ENCODE peak calls at places on chromosomes 1 and 21, in eight cellular contexts. Z is heart right ventricle; T is stimulated activated CD8-positive, alpha-beta memory T cell treated with anti-CD3 and anti-CD28 coated beads, Interleukin-12 subunit alpha, Interleukin-12 subunit beta, amount 100 ng/mL, for 4 hours; A is Ammon's horn; K is NCI-H1092 treated with DMSO at 0.1 percent for 48 hours; R is fibroblast of pulmonary artery; V is sciatic nerve; O is Right ventricle myocardium superior. I is an unnamed sample.

GRCh38 chr1:40475268-40475667 is 1.8 kb upstream of the ZFP69 start:
- DNase-seq in Z (no peak), T (no peak), A (no peak), K (no peak), R (no peak), V (no peak), O (no peak), I (no peak)

GRCh38 chr1:170664283-170664827 is 424 bp downstream of the PRRX1 start:
- DNase-seq in Z (peak; percentile 29), T (no peak), A (no peak), K (peak; percentile 23), R (no peak), V (no peak), O (peak; percentile 61), I (peak; percentile 34)

GRCh38 chr1:6775644-6776043 is 9.6 kb upstream of the CAMTA1 start:
- DNase-seq in Z (no peak), T (no peak), A (no peak), K (no peak), R (no peak), V (no peak), O (no peak), I (no peak)

GRCh38 chr21:35646606-35647005 is 413.7 kb downstream of the SETD4 start:
- DNase-seq in Z (no peak), T (no peak), A (no peak), K (no peak), R (no peak), V (no peak), O (no peak), I (no peak)

GRCh38 chr1:20483833-20484525 is 2.0 kb downstream of the CAMK2N1 start:
- DNase-seq in Z (no peak), T (no peak), A (peak; percentile 64), K (peak; percentile 50), R (peak; percentile 35), V (no peak), O (no peak), I (no peak)

GRCh38 chr1:79006564-79006963 is at the start of gene ADGRL4:
- DNase-seq in Z (peak; percentile 78), T (no peak), A (no peak), K (no peak), R (peak; percentile 80), V (no peak), O (peak; percentile 66), I (peak; percentile 50)

GRCh38 chr21:40976198-40977114 is 129.5 kb upstream of the DSCAM start:
- DNase-seq in Z (no peak), T (no peak), A (no peak), K (no peak), R (no peak), V (no peak), O (no peak), I (no peak)

GRCh38 chr1:159906960-159907359 is 7.0 kb upstream of the CFAP45 start:
- DNase-seq in Z (no peak), T (no peak), A (no peak), K (no peak), R (no peak), V (no peak), O (no peak), I (no peak)

GRCh38 chr1:12001249-12001917 is 17.9 kb upstream of the MIIP start:
- DNase-seq in Z (no peak), T (no peak), A (peak; percentile 48), K (peak; percentile 5), R (peak; percentile 73), V (no peak), O (peak; percentile 42), I (no peak)

GRCh38 chr1:111778541-111779051 is 22.9 kb downstream of the DDX20 start:
- DNase-seq in Z (no peak), T (no peak), A (no peak), K (no peak), R (peak; percentile 32), V (no peak), O (no peak), I (no peak)

GRCh38 chr1:31752952-31753351 is 11.2 kb downstream of the ADGRB2 start:
- DNase-seq in Z (no peak), T (no peak), A (peak; percentile 82), K (no peak), R (no peak), V (no peak), O (no peak), I (no peak)

GRCh38 chr1:32263744-32264143 is 12.7 kb downstream of the LCK start:
- DNase-seq in Z (no peak), T (no peak), A (no peak), K (no peak), R (no peak), V (no peak), O (no peak), I (no peak)

GRCh38 chr1:33943978-33944377 is 80.1 kb downstream of the HMGB4 start:
- DNase-seq in Z (no peak), T (no peak), A (no peak), K (no peak), R (peak; percentile 28), V (no peak), O (no peak), I (no peak)

GRCh38 chr1:12541274-12542137 is 76.5 kb downstream of the DHRS3 start:
- DNase-seq in Z (peak; percentile 64), T (no peak), A (no peak), K (no peak), R (peak; percentile 66), V (peak; percentile 84), O (peak; percentile 73), I (peak; percentile 61)

GRCh38 chr1:80054129-80054528 is 1047.6 kb upstream of the ADGRL4 start:
- DNase-seq in Z (no peak), T (no peak), A (no peak), K (peak; percentile 83), R (peak; percentile 65), V (no peak), O (no peak), I (no peak)

GRCh38 chr1:41868241-41868953 is 50.3 kb downstream of the HIVEP3 start:
- DNase-seq in Z (no peak), T (no peak), A (no peak), K (no peak), R (no peak), V (no peak), O (no peak), I (no peak)

GRCh38 chr1:170714163-170714562 is 50.2 kb downstream of the PRRX1 start:
- DNase-seq in Z (no peak), T (no peak), A (no peak), K (no peak), R (no peak), V (no peak), O (no peak), I (no peak)

GRCh38 chr1:193562121-193562520 is 375.7 kb upstream of the B3GALT2 start:
- DNase-seq in Z (no peak), T (no peak), A (no peak), K (no peak), R (no peak), V (no peak), O (no peak), I (no peak)

GRCh38 chr1:161229896-161230295 is 4.0 kb downstream of the TOMM40L start:
- DNase-seq in Z (no peak), T (no peak), A (no peak), K (no peak), R (peak; percentile 13), V (no peak), O (no peak), I (no peak)

GRCh38 chr1:156160000-156160743 is 6.8 kb downstream of the SEMA4A start:
- DNase-seq in Z (peak; percentile 77), T (no peak), A (no peak), K (no peak), R (peak; percentile 33), V (no peak), O (peak; percentile 53), I (peak; percentile 49)

GRCh38 chr1:228059536-228060457 is 22.7 kb upstream of the ARF1 start:
- DNase-seq in Z (no peak), T (no peak), A (no peak), K (no peak), R (peak; percentile 38), V (peak; percentile 61), O (peak; percentile 52), I (no peak)

GRCh38 chr1:9589144-9589718 is 520 bp downstream of the TMEM201 start:
- DNase-seq in Z (no peak), T (peak; percentile 17), A (no peak), K (no peak), R (peak; percentile 32), V (no peak), O (peak; percentile 64), I (no peak)

GRCh38 chr1:19504796-19505693 is 19.7 kb upstream of the CAPZB start:
- DNase-seq in Z (peak; percentile 44), T (no peak), A (peak; percentile 40), K (no peak), R (peak; percentile 98), V (no peak), O (no peak), I (no peak)

I was measured in left ventricle myocardium inferior.